ENCODE peak calls at places on chromosomes 3 and 15, in eight cellular contexts. G is HCT116, V is upper lobe of left lung, Q is HepG2, S is Panc1, N is GM12878, A is K562, O is GM23338. C is an unnamed sample.

GRCh38 chr15:73584699-73585420 is 48.3 kb downstream of the NPTN start:
- ATAC-seq in A (peak), Q (no peak), G (no peak), S (no peak), V (no peak), N (no peak), O (no peak), C (no peak)

GRCh38 chr3:15099364-15100098 is 583 bp upstream of the RBSN start:
- ATAC-seq in O (peak), S (peak), Q (peak), G (peak), V (peak), A (peak), N (peak), C (peak)

GRCh38 chr3:35183915-35184675 is 455.2 kb upstream of the ARPP21 start:
- ATAC-seq in Q (no peak), G (no peak), V (no peak), N (no peak), O (no peak), S (no peak), A (no peak), C (no peak)

GRCh38 chr3:12918231-12918630 is 76.9 kb upstream of the RPL32 start:
- ATAC-seq in Q (no peak), S (no peak), G (no peak), A (no peak), O (no peak), V (no peak), N (no peak), C (no peak)

GRCh38 chr15:99326235-99326634 is 75.0 kb downstream of the LRRC28 start:
- ATAC-seq in Q (peak), S (no peak), V (no peak), N (peak), G (no peak), O (no peak), A (no peak), C (no peak)

GRCh38 chr3:108518895-108519294 is 8.5 kb upstream of the MYH15 start:
- ATAC-seq in S (no peak), N (no peak), O (no peak), G (no peak), V (no peak), A (no peak), Q (no peak), C (no peak)

GRCh38 chr3:38579551-38580449 is 69.7 kb downstream of the SCN5A start:
- ATAC-seq in Q (no peak), N (peak), A (no peak), S (no peak), V (no peak), O (peak), G (no peak), C (no peak)

GRCh38 chr15:68348064-68348463 is 70.5 kb downstream of the FEM1B start:
- ATAC-seq in S (no peak), A (peak), G (peak), V (no peak), N (no peak), Q (no peak), O (no peak), C (no peak)

GRCh38 chr15:63497642-63498100 is 6.7 kb upstream of the USP3 start:
- ATAC-seq in G (no peak), O (no peak), Q (peak), N (peak), V (peak), A (peak), S (no peak), C (no peak)

GRCh38 chr3:188227442-188227841 is 73.5 kb downstream of the LPP start:
- ATAC-seq in Q (no peak), V (no peak), S (no peak), G (no peak), A (no peak), N (no peak), O (no peak), C (no peak)
- TF ChIP-seq POLR2AphosphoS5 in Q (no peak), V (no peak), S (no peak), G (no peak), A (no peak), N (no peak), O (no peak), C (no peak)

GRCh38 chr3:172151610-172152293 is 112.4 kb downstream of the FNDC3B start:
- ATAC-seq in O (no peak), A (no peak), V (no peak), Q (no peak), S (peak), N (no peak), G (no peak), C (no peak)
- H3K4me3 ChIP-seq in O (no peak), A (no peak), V (no peak), Q (no peak), S (no peak), N (no peak), G (no peak), C (no peak)

DNA sequence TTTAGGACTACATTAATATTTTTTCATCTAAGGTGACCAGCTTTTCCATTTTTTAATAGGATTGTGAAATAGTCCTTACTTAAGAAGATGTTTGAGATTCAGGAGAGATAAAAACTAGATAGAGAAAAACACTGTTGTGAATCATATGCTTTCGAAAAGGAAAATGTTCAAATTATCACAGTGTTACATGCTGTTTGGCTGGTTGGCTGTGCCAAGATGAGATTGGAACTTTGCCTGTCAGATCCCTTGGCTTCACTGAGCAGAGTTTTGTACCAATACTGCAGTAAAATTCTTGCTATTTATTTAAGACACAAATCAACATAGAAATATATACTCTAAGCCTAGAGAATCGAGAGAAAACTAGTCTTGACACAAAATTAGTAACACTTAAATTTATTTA is 117.2 kb downstream of the OXSM start:
- ATAC-seq in N (no peak), O (no peak), V (no peak), Q (no peak), A (no peak), G (no peak), S (no peak), C (no peak)
- TF ChIP-seq POLR2AphosphoS5 in N (no peak), O (no peak), V (no peak), Q (no peak), A (no peak), G (no peak), S (no peak), C (no peak)

GRCh38 chr3:45034612-45035252 is 8.6 kb downstream of the CLEC3B start:
- ATAC-seq in O (no peak), A (no peak), Q (no peak), S (no peak), V (peak), N (peak), G (no peak), C (peak)
- H3K4me3 ChIP-seq in O (no peak), A (no peak), Q (no peak), S (no peak), V (no peak), N (no peak), G (no peak), C (no peak)

DNA sequence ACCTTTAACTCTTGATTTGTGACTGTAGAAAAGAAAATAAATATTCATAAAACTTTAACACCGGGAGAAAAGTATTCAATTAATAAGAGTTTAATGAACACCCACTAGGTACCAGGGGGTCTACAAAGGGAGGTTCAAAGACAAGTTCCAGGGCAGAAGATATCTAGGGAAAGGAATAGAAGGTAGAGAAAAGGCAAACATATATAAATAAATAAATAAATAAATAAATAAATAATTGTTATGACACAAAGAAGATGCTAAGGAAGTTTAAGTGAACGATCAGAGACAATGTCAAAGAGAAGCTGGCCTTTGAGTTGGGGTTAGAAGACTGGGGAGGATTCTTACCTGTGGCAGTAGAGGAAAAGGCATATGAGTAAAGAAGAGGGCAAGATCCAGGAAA is 123.8 kb downstream of the NEDD4 start:
- ATAC-seq in S (no peak), N (no peak), A (no peak), G (no peak), Q (no peak), V (no peak), O (no peak), C (no peak)
- TF ChIP-seq POLR2AphosphoS5 in S (no peak), N (no peak), A (no peak), G (no peak), Q (no peak), V (no peak), O (no peak), C (no peak)

GRCh38 chr3:128143496-128143895 is 9.8 kb upstream of the EEFSEC start:
- ATAC-seq in A (no peak), N (no peak), G (no peak), S (no peak), O (no peak), V (no peak), Q (no peak), C (no peak)
- H3K4me3 ChIP-seq in A (no peak), N (no peak), G (no peak), S (no peak), O (no peak), V (no peak), Q (no peak), C (no peak)

DNA sequence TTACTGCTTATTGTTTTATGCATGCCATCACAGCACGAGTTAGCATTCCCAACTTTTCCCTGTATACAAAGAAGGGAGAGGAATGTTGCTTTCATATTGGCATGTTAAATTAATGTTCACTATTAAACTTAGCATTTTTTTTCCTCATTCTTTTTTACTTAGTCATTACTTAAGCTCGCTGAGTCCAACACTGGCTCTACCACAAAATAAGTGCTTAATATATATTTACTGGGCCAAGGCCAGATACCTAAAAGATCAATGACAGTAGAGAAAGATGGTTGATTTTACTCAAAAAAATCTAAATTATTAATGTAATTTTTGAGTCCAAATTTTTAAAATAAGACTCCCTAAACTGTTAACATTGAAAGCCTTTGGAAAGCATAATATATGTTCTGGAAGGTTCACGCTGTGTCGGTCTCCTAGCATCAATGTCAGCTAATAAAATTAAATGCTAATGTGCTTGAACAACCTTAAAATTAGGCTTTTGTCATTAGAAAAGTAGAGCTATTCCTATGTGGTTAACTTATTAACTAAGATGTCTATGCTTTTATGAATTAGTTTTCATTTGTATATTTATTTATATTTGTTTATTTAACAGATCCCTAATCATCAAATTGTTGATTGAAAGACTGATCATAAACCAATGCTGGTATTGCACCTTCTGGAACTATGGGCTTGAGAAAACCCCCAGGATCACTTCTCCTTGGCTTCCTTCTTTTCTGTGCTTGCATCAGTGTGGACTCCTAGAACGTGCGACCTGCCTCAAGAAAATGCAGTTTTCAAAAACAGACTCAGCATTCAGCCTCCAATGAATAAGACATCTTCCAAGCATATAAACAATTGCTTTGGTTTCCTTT is 14.1 kb downstream of the THBS1 start:
- ATAC-seq in V (no peak), Q (no peak), N (no peak), G (no peak), S (no peak), O (no peak), A (no peak), C (no peak)
- TF ChIP-seq POLR2AphosphoS5 in V (no peak), Q (no peak), N (no peak), G (no peak), S (no peak), O (no peak), A (no peak), C (no peak)

DNA sequence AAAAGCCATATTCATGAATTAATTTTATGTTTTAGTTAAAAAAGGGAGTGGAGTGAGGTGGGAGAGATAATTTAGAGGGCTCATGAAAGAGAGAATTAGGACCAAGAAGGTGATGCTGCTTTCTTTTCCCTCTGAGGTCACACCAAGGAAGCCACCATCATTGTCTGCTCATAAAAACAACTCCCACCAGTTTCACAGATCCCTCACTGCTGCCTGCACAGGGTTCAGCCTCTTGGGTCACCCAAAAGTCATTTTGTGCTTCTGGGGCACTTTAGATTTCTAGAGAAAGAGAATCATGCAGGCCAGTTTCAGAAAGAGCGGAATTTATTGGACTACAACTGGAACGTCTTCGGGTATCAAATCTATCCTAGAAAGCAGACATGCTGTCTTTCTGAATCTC is 241.4 kb upstream of the EOMES start:
- ATAC-seq in G (no peak), S (no peak), O (no peak), V (no peak), A (no peak), N (peak), Q (no peak), C (no peak)
- H3K4me3 ChIP-seq in G (no peak), S (no peak), O (no peak), V (no peak), A (no peak), N (no peak), Q (no peak), C (no peak)

GRCh38 chr3:192514754-192515660 is 212.3 kb downstream of the FGF12 start:
- ATAC-seq in Q (no peak), V (peak), S (peak), A (no peak), N (no peak), O (peak), G (no peak), C (peak)
- TF ChIP-seq POLR2AphosphoS5 in Q (no peak), V (no peak), S (no peak), A (no peak), N (no peak), O (peak), G (no peak), C (no peak)

GRCh38 chr15:38238311-38238710 is 14.3 kb upstream of the SPRED1 start:
- ATAC-seq in N (peak), O (no peak), Q (no peak), S (no peak), V (no peak), A (no peak), G (no peak), C (no peak)
- H3K4me3 ChIP-seq in N (no peak), O (no peak), Q (no peak), S (no peak), V (no peak), A (no peak), G (no peak), C (no peak)